ENCODE peak calls at places on chromosome 2, in seven cellular contexts. One of them, this sample, is unnamed.

GRCh38 chr2:19021721-19022120 is 336.7 kb downstream of the OSR1 start:
- DNase-seq in RWPE1: no peak
- DNase-seq in astrocyte of the spinal cord: peak
- DNase-seq in 8988T: no peak
- DNase-seq in EL: peak
- DNase-seq in cardiac muscle cell: no peak
- DNase-seq in RPMI7951: peak
- DNase-seq in this sample: no peak

GRCh38 chr2:189836644-189837043 is 52.4 kb downstream of the PMS1 start:
- DNase-seq in RWPE1: peak
- DNase-seq in astrocyte of the spinal cord: peak
- DNase-seq in 8988T: no peak
- DNase-seq in RPMI7951: peak
- DNase-seq in cardiac muscle cell: no peak
- DNase-seq in EL: peak
- DNase-seq in this sample: peak

GRCh38 chr2:223944166-223944703 is 900 bp downstream of the WDFY1 start:
- DNase-seq in EL: peak
- DNase-seq in astrocyte of the spinal cord: peak
- DNase-seq in RWPE1: peak
- DNase-seq in RPMI7951: peak
- DNase-seq in 8988T: peak
- DNase-seq in cardiac muscle cell: peak
- DNase-seq in this sample: peak

GRCh38 chr2:73333564-73333963 is 40.2 kb upstream of the EGR4 start:
- DNase-seq in RWPE1: no peak
- DNase-seq in EL: no peak
- DNase-seq in astrocyte of the spinal cord: no peak
- DNase-seq in RPMI7951: no peak
- DNase-seq in cardiac muscle cell: no peak
- DNase-seq in 8988T: no peak
- DNase-seq in this sample: no peak

GRCh38 chr2:20635698-20636584 is 15.0 kb downstream of the HS1BP3 start:
- DNase-seq in astrocyte of the spinal cord: peak
- DNase-seq in RWPE1: peak
- DNase-seq in cardiac muscle cell: peak
- DNase-seq in EL: peak
- DNase-seq in 8988T: peak
- DNase-seq in RPMI7951: peak
- DNase-seq in this sample: peak

GRCh38 chr2:146615778-146616177 is 1229.1 kb upstream of the ACVR2A start:
- DNase-seq in 8988T: no peak
- DNase-seq in cardiac muscle cell: no peak
- DNase-seq in EL: no peak
- DNase-seq in RPMI7951: no peak
- DNase-seq in astrocyte of the spinal cord: no peak
- DNase-seq in RWPE1: no peak
- DNase-seq in this sample: no peak

GRCh38 chr2:144372484-144373195 is 147.3 kb downstream of the ZEB2 start:
- DNase-seq in RPMI7951: peak
- DNase-seq in 8988T: no peak
- DNase-seq in astrocyte of the spinal cord: no peak
- DNase-seq in EL: peak
- DNase-seq in RWPE1: no peak
- DNase-seq in cardiac muscle cell: no peak
- DNase-seq in this sample: no peak

GRCh38 chr2:58720770-58721697 is 479.9 kb upstream of the FANCL start:
- DNase-seq in RWPE1: no peak
- DNase-seq in astrocyte of the spinal cord: no peak
- DNase-seq in EL: no peak
- DNase-seq in 8988T: no peak
- DNase-seq in RPMI7951: no peak
- DNase-seq in cardiac muscle cell: no peak
- DNase-seq in this sample: no peak

GRCh38 chr2:106158131-106158530 is 36.0 kb downstream of the UXS1 start:
- DNase-seq in astrocyte of the spinal cord: no peak
- DNase-seq in cardiac muscle cell: no peak
- DNase-seq in RWPE1: no peak
- DNase-seq in EL: no peak
- DNase-seq in RPMI7951: no peak
- DNase-seq in 8988T: no peak
- DNase-seq in this sample: no peak

GRCh38 chr2:84832772-84833461 is 48.0 kb downstream of the TRABD2A start:
- DNase-seq in astrocyte of the spinal cord: no peak
- DNase-seq in RPMI7951: peak
- DNase-seq in EL: peak
- DNase-seq in RWPE1: no peak
- DNase-seq in cardiac muscle cell: no peak
- DNase-seq in 8988T: no peak
- DNase-seq in this sample: no peak

GRCh38 chr2:124542932-124543640 is 518.0 kb downstream of the CNTNAP5 start:
- DNase-seq in 8988T: no peak
- DNase-seq in astrocyte of the spinal cord: no peak
- DNase-seq in RWPE1: no peak
- DNase-seq in cardiac muscle cell: peak
- DNase-seq in RPMI7951: no peak
- DNase-seq in EL: no peak
- DNase-seq in this sample: no peak